ENCODE peak calls at places on chromosomes 13 and 19, in four cellular contexts. One of them, this sample, is unnamed.

GRCh38 chr19:13163609-13164364 is 13.6 kb downstream of the IER2 start:
- DNase-seq in WERI-Rb-1: peak
- DNase-seq in AG10803: peak
- DNase-seq in fibroblast of pulmonary artery: peak
- DNase-seq in this sample: no peak

GRCh38 chr19:18203408-18203862 is 407 bp downstream of the RAB3A start:
- DNase-seq in WERI-Rb-1: peak
- DNase-seq in fibroblast of pulmonary artery: no peak
- DNase-seq in AG10803: no peak
- DNase-seq in this sample: no peak

GRCh38 chr13:87999141-87999765 is 328.1 kb downstream of the SLITRK5 start:
- DNase-seq in WERI-Rb-1: no peak
- DNase-seq in AG10803: peak
- DNase-seq in fibroblast of pulmonary artery: peak
- DNase-seq in this sample: no peak

GRCh38 chr13:68232351-68233130 is 1002.4 kb upstream of the PCDH9 start:
- DNase-seq in AG10803: no peak
- DNase-seq in WERI-Rb-1: no peak
- DNase-seq in fibroblast of pulmonary artery: no peak
- DNase-seq in this sample: no peak

GRCh38 chr13:113945857-113946408 is 27.9 kb downstream of the C13orf46 start:
- DNase-seq in fibroblast of pulmonary artery: no peak
- DNase-seq in AG10803: no peak
- DNase-seq in WERI-Rb-1: no peak
- DNase-seq in this sample: no peak

GRCh38 chr19:16640951-16641350 is 12.9 kb upstream of the MED26 start:
- DNase-seq in fibroblast of pulmonary artery: no peak
- DNase-seq in WERI-Rb-1: no peak
- DNase-seq in AG10803: no peak
- DNase-seq in this sample: no peak

GRCh38 chr13:78437781-78438180 is 165.6 kb downstream of the POU4F1 start:
- DNase-seq in WERI-Rb-1: no peak
- DNase-seq in AG10803: no peak
- DNase-seq in fibroblast of pulmonary artery: no peak
- DNase-seq in this sample: no peak

GRCh38 chr19:17348700-17349099 is 11.3 kb downstream of the GTPBP3 start:
- DNase-seq in fibroblast of pulmonary artery: peak
- DNase-seq in WERI-Rb-1: no peak
- DNase-seq in AG10803: peak
- DNase-seq in this sample: no peak

GRCh38 chr13:98466634-98467236 is 110.2 kb downstream of the STK24 start:
- DNase-seq in WERI-Rb-1: peak
- DNase-seq in fibroblast of pulmonary artery: peak
- DNase-seq in AG10803: peak
- DNase-seq in this sample: no peak

GRCh38 chr19:45152504-45153338 is 8.1 kb downstream of the NKPD1 start:
- DNase-seq in fibroblast of pulmonary artery: peak
- DNase-seq in AG10803: peak
- DNase-seq in WERI-Rb-1: no peak
- DNase-seq in this sample: no peak

GRCh38 chr13:30331331-30331771 is 24.0 kb upstream of the KATNAL1 start:
- DNase-seq in fibroblast of pulmonary artery: no peak
- DNase-seq in WERI-Rb-1: no peak
- DNase-seq in AG10803: no peak
- DNase-seq in this sample: no peak

DNA sequence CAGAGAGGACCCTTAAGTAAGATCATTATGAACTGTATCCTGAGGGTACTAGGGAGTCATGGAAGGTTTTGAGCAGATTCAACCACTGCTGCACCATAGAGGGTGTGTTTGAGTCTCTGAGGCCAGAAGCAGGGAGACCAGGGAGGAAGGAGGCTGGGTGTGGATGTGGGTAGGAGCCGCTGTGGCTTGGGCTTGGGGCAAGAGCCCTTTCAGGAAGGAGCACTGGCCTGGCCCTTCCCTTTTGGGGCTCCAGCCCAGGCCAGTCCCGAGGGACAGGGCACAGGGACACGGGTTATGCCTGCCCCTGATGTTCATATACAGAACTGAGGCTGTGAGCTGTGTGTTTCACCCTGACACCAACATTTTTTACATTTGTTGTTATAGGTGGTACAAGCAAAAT is 7.2 kb downstream of the CIC start:
- DNase-seq in fibroblast of pulmonary artery: no peak
- DNase-seq in WERI-Rb-1: no peak
- DNase-seq in AG10803: no peak
- DNase-seq in this sample: no peak
- H3K4me3 ChIP-seq in fibroblast of pulmonary artery: no peak
- H3K4me3 ChIP-seq in WERI-Rb-1: no peak
- H3K4me3 ChIP-seq in AG10803: no peak
- H3K4me3 ChIP-seq in this sample: no peak

DNA sequence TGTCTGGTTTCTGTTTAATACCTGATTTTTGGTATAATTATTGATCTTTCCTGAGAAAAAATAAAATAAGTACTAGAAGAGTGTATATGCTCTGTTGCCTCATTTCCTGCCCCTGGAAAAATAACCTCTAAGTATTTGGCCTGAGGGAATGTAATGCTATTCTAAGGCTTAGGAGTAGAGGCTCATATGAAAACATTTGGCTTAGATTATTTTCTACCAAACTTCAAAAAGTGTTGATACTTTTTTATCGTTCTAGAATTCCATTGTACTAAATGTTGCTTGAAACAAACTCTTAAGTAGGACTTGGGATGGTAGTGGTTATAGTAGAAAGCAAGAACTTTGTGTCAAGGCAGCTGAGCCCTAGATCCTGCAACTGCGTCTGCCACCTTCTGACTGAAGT is 57.8 kb downstream of the COG3 start:
- DNase-seq in fibroblast of pulmonary artery: no peak
- DNase-seq in AG10803: peak
- DNase-seq in WERI-Rb-1: no peak
- DNase-seq in this sample: no peak
- TF ChIP-seq CTCF in fibroblast of pulmonary artery: no peak
- TF ChIP-seq CTCF in AG10803: no peak
- TF ChIP-seq CTCF in WERI-Rb-1: no peak
- TF ChIP-seq CTCF in this sample: no peak

GRCh38 chr19:4327877-4328242 is 10.8 kb downstream of the STAP2 start:
- DNase-seq in WERI-Rb-1: no peak
- DNase-seq in fibroblast of pulmonary artery: no peak
- DNase-seq in AG10803: no peak
- DNase-seq in this sample: no peak

GRCh38 chr19:4328243-4328990 is 10.2 kb downstream of the STAP2 start:
- DNase-seq in WERI-Rb-1: peak
- DNase-seq in AG10803: peak
- DNase-seq in fibroblast of pulmonary artery: peak
- DNase-seq in this sample: no peak

GRCh38 chr19:4326215-4326836 is 12.3 kb downstream of the STAP2 start:
- DNase-seq in AG10803: no peak
- DNase-seq in fibroblast of pulmonary artery: no peak
- DNase-seq in WERI-Rb-1: no peak
- DNase-seq in this sample: no peak

GRCh38 chr19:4326837-4327251 is 11.8 kb downstream of the STAP2 start:
- DNase-seq in fibroblast of pulmonary artery: no peak
- DNase-seq in AG10803: no peak
- DNase-seq in WERI-Rb-1: no peak
- DNase-seq in this sample: no peak

DNA sequence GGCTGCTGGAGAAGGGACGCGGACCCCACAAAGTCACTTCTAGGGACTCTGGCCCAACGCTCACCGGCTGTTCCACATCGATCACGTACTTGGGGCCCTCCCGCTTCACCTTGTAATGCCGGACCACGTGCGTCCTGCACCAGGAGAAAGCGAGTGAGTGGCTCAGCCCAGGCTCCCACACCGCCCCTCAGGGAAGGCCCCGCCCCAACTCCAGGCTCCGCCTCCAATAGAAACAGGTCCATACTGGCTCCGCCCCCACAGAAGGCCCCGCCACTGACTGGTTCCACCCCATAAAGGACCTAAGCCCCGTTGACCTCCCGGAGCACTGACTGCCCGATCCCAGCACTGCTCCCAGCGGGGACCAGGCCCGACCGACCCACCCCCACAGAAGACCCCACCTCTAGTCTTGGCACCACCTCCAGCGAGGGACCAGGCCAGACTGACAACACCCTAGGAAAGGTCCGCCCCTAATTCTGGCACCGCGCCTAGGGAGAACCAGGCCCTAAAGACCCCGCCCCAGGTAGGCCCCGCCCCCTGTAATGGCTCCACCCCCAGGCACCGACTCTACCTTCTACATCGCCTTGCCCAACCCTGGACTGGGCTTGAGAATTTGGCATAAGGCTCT is 11.3 kb downstream of the STAP2 start:
- DNase-seq in fibroblast of pulmonary artery: peak
- DNase-seq in WERI-Rb-1: no peak
- DNase-seq in AG10803: peak
- DNase-seq in this sample: no peak
- H3K4me3 ChIP-seq in fibroblast of pulmonary artery: peak
- H3K4me3 ChIP-seq in WERI-Rb-1: no peak
- H3K4me3 ChIP-seq in AG10803: peak
- H3K4me3 ChIP-seq in this sample: peak

GRCh38 chr19:37933965-37934364 is 27.0 kb downstream of the SIPA1L3 start:
- DNase-seq in WERI-Rb-1: no peak
- DNase-seq in fibroblast of pulmonary artery: peak
- DNase-seq in AG10803: peak
- DNase-seq in this sample: no peak

GRCh38 chr19:37929512-37929911 is 22.5 kb downstream of the SIPA1L3 start:
- DNase-seq in fibroblast of pulmonary artery: no peak
- DNase-seq in WERI-Rb-1: no peak
- DNase-seq in AG10803: no peak
- DNase-seq in this sample: no peak

GRCh38 chr19:37932985-37933953 is 26.3 kb downstream of the SIPA1L3 start:
- DNase-seq in AG10803: peak
- DNase-seq in fibroblast of pulmonary artery: peak
- DNase-seq in WERI-Rb-1: no peak
- DNase-seq in this sample: no peak

GRCh38 chr19:37930416-37930815 is 23.4 kb downstream of the SIPA1L3 start:
- DNase-seq in WERI-Rb-1: no peak
- DNase-seq in fibroblast of pulmonary artery: peak
- DNase-seq in AG10803: no peak
- DNase-seq in this sample: no peak

DNA sequence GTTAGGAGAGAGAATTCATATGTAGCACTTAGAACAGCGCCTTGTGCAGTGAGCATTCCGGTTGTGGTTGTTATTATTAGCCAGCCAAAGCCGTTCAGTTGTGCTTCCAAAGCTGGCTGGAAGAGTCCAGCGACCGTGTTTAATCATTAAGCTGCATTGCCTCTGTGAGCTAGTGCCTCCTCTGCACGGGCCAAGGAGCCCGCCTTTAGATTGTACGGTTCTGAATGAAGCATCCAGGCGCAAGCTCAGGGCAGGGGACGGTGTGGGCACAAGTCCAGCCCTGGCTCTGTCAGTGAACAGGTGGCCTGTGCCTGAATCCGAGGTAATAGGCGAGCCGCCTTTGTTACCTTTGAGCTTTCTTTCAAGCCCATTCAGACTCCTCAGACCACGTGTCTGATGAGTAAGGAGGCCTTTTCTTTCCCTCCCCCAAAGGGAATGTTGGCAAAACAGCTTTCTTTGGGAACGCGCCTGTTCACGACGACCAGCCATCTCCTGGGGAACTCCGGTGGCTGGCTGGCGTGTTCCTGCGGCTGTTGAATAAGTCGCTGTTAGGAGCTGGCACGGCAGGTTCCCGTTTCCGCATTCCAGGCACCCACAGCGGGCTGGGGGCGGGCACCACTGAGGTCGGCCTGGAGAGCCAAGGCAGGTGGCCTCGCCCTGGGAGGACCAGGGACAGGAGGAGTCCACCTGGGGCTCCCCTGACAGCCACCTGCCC is 25.1 kb downstream of the SIPA1L3 start:
- DNase-seq in WERI-Rb-1: peak
- DNase-seq in fibroblast of pulmonary artery: peak
- DNase-seq in AG10803: peak
- DNase-seq in this sample: peak
- TF ChIP-seq CTCF in WERI-Rb-1: no peak
- TF ChIP-seq CTCF in fibroblast of pulmonary artery: peak
- TF ChIP-seq CTCF in AG10803: peak
- TF ChIP-seq CTCF in this sample: no peak

DNA sequence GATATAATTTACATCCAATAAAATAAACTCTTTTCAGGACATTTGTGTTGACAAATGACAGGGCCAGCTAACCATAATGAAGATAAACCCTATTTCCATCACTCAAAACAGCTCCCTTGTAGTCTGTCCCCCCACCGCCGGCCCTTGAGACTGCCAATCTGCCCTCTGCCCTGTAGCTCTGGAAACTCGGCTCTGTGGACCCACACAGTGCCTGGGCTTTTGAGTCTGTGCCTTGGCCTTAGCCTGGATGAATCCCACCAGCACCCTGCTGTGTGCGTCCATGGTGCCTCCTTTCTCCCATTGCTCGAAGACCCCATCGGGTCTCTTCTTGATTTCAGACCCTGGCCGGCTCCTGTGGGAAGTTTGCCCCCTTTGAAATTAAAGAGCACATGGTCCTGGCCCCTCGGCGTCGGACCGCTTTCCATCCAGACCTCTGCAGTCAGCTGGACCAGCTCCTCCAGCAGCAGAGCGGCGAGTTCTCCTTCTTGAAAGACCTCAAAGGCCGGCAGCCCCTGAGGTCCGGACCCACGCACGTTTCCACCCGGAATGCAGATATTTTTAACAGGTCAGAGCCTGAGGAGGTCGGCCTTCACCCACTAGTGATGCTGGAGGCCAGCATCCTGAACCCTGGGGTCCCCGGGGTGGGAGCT is 26.0 kb downstream of the CHAF1A start:
- DNase-seq in AG10803: no peak
- DNase-seq in WERI-Rb-1: no peak
- DNase-seq in fibroblast of pulmonary artery: no peak
- DNase-seq in this sample: no peak
- H3K4me3 ChIP-seq in AG10803: no peak
- H3K4me3 ChIP-seq in WERI-Rb-1: no peak
- H3K4me3 ChIP-seq in fibroblast of pulmonary artery: no peak
- H3K4me3 ChIP-seq in this sample: no peak

DNA sequence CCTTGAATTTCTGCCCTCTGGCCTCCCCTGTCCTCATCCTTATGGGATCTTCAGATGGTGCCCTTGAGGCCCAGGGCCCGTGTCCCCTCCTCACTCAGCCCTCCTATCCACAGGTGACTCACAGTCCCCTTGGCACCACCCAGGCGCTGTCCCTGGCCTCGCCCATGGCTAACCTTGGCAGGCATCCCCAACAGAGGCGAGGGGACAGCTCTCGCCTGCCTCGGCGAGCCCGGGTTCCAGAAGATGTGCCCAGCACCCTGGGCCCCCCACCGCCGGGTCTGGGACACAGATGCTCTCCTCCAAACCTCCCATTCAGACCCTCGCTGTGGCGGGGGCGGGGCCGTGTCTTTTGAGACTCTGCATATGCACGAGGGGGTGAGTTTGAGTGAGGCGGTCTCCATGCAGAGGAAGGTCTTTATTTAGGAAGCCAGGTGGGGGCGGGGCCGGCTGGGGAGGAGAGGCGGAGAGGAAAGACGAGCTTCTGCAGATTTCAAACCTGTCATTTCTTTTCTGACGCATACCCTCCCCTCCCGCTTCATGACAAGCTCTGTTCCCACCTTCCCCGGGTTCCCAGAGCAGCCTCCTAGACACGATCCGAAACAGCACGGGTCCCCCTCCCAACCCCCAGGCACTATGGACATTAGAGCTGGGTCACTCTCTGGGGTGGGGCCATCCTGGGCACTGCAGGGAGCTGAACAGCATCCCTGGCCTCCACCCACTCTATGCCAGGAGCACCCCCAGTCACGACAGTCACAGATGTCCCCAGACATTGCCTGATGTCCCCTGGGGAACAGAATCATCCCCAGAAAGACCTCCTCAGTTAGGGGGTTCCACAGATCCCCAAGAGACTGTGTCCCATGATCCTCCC is 48.5 kb downstream of the GNG7 start:
- DNase-seq in fibroblast of pulmonary artery: no peak
- DNase-seq in AG10803: no peak
- DNase-seq in WERI-Rb-1: no peak
- DNase-seq in this sample: no peak
- TF ChIP-seq CTCF in fibroblast of pulmonary artery: no peak
- TF ChIP-seq CTCF in AG10803: no peak
- TF ChIP-seq CTCF in WERI-Rb-1: no peak
- TF ChIP-seq CTCF in this sample: no peak

GRCh38 chr19:49924004-49924880 is 4.8 kb upstream of the ATF5 start:
- DNase-seq in WERI-Rb-1: no peak
- DNase-seq in AG10803: peak
- DNase-seq in fibroblast of pulmonary artery: no peak
- DNase-seq in this sample: no peak
- H3K4me3 ChIP-seq in WERI-Rb-1: no peak
- H3K4me3 ChIP-seq in AG10803: no peak
- H3K4me3 ChIP-seq in fibroblast of pulmonary artery: no peak
- H3K4me3 ChIP-seq in this sample: no peak

This sample was measured in Panc1.